ENCODE peak calls at places on chromosomes 11 and 22, in five cellular contexts. F, D, W, B and O are unnamed samples. For H3K36me3, the result is how much of the 10 kb centered on the place peaks cover.

GRCh38 chr22:32596471-32596870 is 121.9 kb downstream of the FBXO7 start:
- DNase-seq in F (no peak), D (no peak), W (no peak), B (no peak), O (peak)

GRCh38 chr11:125091247-125091876 is 20.1 kb downstream of the TMEM218 start:
- DNase-seq in F (no peak), D (peak), W (peak), B (peak), O (peak)

GRCh38 chr22:20531404-20532181 is 24.2 kb downstream of the MED15 start:
- DNase-seq in F (no peak), D (peak), W (peak), B (peak), O (peak)

GRCh38 chr22:28907311-28908008 is 24.1 kb downstream of the ZNRF3 start:
- DNase-seq in F (no peak), D (no peak), W (no peak), B (no peak), O (no peak)

GRCh38 chr11:79273781-79274180 is 167.0 kb downstream of the TENM4 start:
- DNase-seq in F (no peak), D (no peak), W (no peak), B (no peak), O (no peak)

GRCh38 chr22:49899530-49899929 is 18.7 kb downstream of the ALG12 start:
- DNase-seq in F (no peak), D (peak), W (no peak), B (no peak), O (no peak)

GRCh38 chr22:37274380-37274862 is 7.9 kb upstream of the CYTH4 start:
- DNase-seq in F (peak), D (peak), W (no peak), B (no peak), O (no peak)

GRCh38 chr22:21918466-21919185 is 34.0 kb downstream of the PPM1F start:
- DNase-seq in F (no peak), D (no peak), W (no peak), B (no peak), O (no peak)

GRCh38 chr11:61115498-61116224 is 13.4 kb downstream of the CD5 start:
- DNase-seq in F (peak), D (no peak), W (no peak), B (no peak), O (no peak)

GRCh38 chr11:102437727-102438126 is 14.8 kb downstream of the TMEM123 start:
- DNase-seq in F (no peak), D (no peak), W (no peak), B (no peak), O (no peak)
- H3K36me3 ChIP-seq in F (under half), D (under half), W (under half), B (under half), O (under half)

GRCh38 chr11:64902102-64902900 is 14.7 kb downstream of the ATG2A start:
- DNase-seq in F (no peak), D (no peak), W (no peak), B (no peak), O (no peak)
- H3K36me3 ChIP-seq in F (half or more), D (half or more), W (half or more), B (under half), O (under half)

GRCh38 chr11:128515086-128515485 is 72.3 kb downstream of the ETS1 start:
- DNase-seq in F (no peak), D (no peak), W (no peak), B (no peak), O (no peak)

GRCh38 chr11:128517457-128518230 is 69.7 kb downstream of the ETS1 start:
- DNase-seq in F (no peak), D (no peak), W (no peak), B (peak), O (no peak)

GRCh38 chr11:128516886-128517285 is 70.5 kb downstream of the ETS1 start:
- DNase-seq in F (no peak), D (no peak), W (no peak), B (no peak), O (no peak)

GRCh38 chr11:128516467-128516778 is 70.9 kb downstream of the ETS1 start:
- DNase-seq in F (no peak), D (no peak), W (no peak), B (no peak), O (no peak)

DNA sequence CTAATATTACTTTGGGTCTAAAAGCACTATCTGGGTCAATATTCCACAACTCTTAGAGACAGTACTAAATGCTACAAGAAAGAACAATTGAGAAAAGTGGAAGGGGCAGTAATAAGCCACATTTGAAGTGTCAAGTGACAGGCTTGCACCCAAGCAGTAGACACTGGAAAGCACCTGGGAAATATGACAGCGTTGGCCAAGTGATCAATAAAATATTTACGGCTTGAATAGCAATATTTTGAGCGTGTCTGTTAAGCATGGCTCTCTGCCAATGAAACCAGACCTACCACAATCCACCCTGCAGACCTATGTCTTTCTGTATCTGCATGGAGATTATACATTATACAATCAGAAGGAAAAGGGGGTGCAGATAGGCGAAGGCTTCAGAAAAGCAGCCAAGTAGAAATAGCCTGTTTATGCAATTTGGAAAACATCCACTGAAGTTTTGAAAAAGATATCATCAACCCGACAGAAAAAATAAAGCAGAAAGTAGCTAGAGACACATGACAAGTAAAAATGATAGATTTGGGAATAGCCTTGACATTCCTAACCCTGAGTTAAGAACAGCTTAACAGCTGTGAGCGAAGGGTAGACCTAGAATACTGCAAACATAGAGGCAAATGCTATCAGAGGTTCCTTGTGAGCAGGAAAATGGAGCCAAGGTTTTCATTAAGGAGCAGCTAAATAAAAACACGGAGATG is 71.4 kb downstream of the ETS1 start:
- DNase-seq in F (no peak), D (no peak), W (no peak), B (no peak), O (no peak)
- H3K36me3 ChIP-seq in F (under half), D (under half), W (under half), B (under half), O (under half)

DNA sequence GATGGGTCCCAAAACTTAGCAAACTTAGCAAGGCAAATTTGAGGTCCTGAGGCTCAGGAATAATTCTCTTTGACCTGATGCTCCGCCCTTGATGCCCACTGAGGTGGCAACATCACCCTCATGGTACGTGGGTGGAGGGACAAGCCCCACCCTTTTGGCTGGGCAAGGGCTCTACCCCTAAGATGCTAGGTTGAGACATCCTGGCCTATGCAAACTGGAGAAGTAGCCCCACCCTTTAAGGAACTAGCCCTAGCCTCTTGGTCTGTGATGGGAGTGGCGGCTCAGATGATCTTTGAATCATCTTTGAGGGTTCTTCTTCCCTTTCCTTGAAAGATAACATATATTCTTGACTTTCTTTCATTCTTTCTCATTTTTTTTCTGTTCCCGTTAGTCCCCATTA is 32.9 kb downstream of the CABIN1 start:
- DNase-seq in F (no peak), D (no peak), W (no peak), B (no peak), O (no peak)
- H3K36me3 ChIP-seq in F (under half), D (half or more), W (under half), B (under half), O (under half)